ENCODE peak calls at places on chromosomes 6 and 20, in four cellular contexts. H, J, E and K are unnamed samples.

GRCh38 chr20:38126146-38126912 is 38.7 kb downstream of the TGM2 start:
- DNase-seq in H (no peak), E (no peak), J (no peak), K (no peak)

GRCh38 chr6:56370127-56370540 is 122.8 kb upstream of the COL21A1 start:
- DNase-seq in J (peak), E (peak), H (no peak), K (no peak)

GRCh38 chr6:16043171-16044142 is 85.4 kb upstream of the MYLIP start:
- DNase-seq in E (no peak), H (no peak), J (no peak), K (no peak)

GRCh38 chr6:134240664-134241431 is 77.1 kb downstream of the SGK1 start:
- DNase-seq in E (peak), H (no peak), J (no peak), K (no peak)

GRCh38 chr20:19975436-19975799 is 41.7 kb upstream of the NAA20 start:
- DNase-seq in J (no peak), E (no peak), H (no peak), K (no peak)

GRCh38 chr6:131858765-131859490 is 51.1 kb downstream of the ENPP1 start:
- DNase-seq in E (no peak), J (no peak), H (no peak), K (no peak)

GRCh38 chr20:23320317-23320716 is 30.3 kb upstream of the NXT1 start:
- DNase-seq in J (peak), E (no peak), H (no peak), K (no peak)

GRCh38 chr6:31697555-31697954 is 5.6 kb downstream of the ABHD16A start:
- DNase-seq in J (no peak), H (no peak), E (no peak), K (no peak)

GRCh38 chr20:56391037-56391436 is 978 bp downstream of the AURKA start:
- DNase-seq in E (no peak), J (no peak), H (no peak), K (peak)
- TF ChIP-seq POLR2AphosphoS5 in E (no peak), J (no peak), H (no peak), K (no peak)

GRCh38 chr6:44558315-44559227 is 171.1 kb downstream of the CDC5L start:
- DNase-seq in J (no peak), E (no peak), H (no peak), K (no peak)
- TF ChIP-seq EP300 in J (no peak), E (no peak), H (no peak), K (peak)

GRCh38 chr6:84057908-84058307 is 24.3 kb downstream of the MRAP2 start:
- DNase-seq in J (no peak), H (no peak), E (no peak), K (no peak)
- TF ChIP-seq POLR2AphosphoS5 in J (no peak), H (no peak), E (no peak), K (no peak)

DNA sequence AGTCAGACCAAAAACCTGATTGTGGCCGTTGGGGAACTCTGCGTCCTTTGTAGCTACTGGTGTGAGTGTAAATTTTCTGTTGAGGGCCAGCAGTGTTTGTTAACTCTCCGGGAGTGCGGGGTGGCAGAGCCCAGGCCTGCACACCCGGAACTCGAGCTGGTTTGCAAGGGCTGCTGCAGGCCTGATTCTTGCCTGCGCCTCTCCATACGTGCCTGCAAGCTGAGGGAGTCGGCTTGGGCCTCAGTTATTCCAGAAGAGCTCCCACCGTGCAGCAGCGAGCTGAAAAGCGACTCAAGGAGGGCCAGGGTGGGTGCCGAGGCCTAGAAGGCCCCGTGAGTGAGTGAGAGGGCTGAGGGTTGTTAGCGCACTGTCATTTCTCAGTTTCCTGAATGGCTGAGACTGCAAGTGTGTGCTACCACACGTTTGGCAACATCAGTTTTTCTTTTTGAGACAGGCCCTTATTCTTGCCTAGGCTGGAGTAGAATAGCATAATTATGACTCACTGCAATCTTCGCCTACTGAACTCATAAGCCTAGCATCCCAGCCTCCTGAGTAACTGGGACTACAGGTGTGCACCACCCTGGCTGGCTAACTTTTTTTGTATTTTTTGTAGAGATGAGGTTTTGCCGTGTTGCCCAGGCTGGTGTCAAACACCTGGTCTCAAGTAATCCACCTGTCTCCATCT is 33.9 kb upstream of the KIF13A start:
- DNase-seq in J (no peak), E (no peak), H (no peak), K (no peak)
- TF ChIP-seq EP300 in J (no peak), E (no peak), H (no peak), K (no peak)

GRCh38 chr6:167129159-167129558 is 6.3 kb downstream of the CCR6 start:
- DNase-seq in E (no peak), J (no peak), H (no peak), K (no peak)
- TF ChIP-seq POLR2AphosphoS5 in E (no peak), J (no peak), H (no peak), K (no peak)

GRCh38 chr6:27809939-27810767 is 102.0 kb downstream of the OR2B2 start:
- DNase-seq in H (peak), E (peak), J (peak), K (no peak)
- TF ChIP-seq EP300 in H (no peak), E (no peak), J (no peak), K (no peak)